ENCODE peak calls at places on chromosome 4, in seven cellular contexts. One of them, this sample, is unnamed.
A peak's percentile ranks its signal among the peaks of the same experiment; 100 is the strongest.

GRCh38 chr4:82706349-82707000 is 92.1 kb downstream of the SCD5 start:
- DNase-seq in EL: no peak
- DNase-seq in NCI-H2171 treated with DMSO at 0.1 percent for 48 hours: no peak
- DNase-seq in body of pancreas: peak; percentile 70
- DNase-seq in NCI-H345: no peak
- DNase-seq in fibroblast of the conjunctiva: no peak
- DNase-seq in upper lobe of right lung: no peak
- DNase-seq in this sample: no peak

GRCh38 chr4:13539721-13540445 is 4.4 kb downstream of the NKX3-2 start:
- DNase-seq in EL: no peak
- DNase-seq in NCI-H2171 treated with DMSO at 0.1 percent for 48 hours: no peak
- DNase-seq in body of pancreas: no peak
- DNase-seq in NCI-H345: no peak
- DNase-seq in fibroblast of the conjunctiva: no peak
- DNase-seq in upper lobe of right lung: no peak
- DNase-seq in this sample: no peak

GRCh38 chr4:23373269-23373668 is 516.6 kb downstream of the PPARGC1A start:
- DNase-seq in EL: no peak
- DNase-seq in NCI-H2171 treated with DMSO at 0.1 percent for 48 hours: no peak
- DNase-seq in body of pancreas: peak; percentile 72
- DNase-seq in NCI-H345: peak; percentile 15
- DNase-seq in fibroblast of the conjunctiva: no peak
- DNase-seq in upper lobe of right lung: peak; percentile 69
- DNase-seq in this sample: peak; percentile 43

GRCh38 chr4:109990307-109991257 is 77.9 kb downstream of the EGF start:
- DNase-seq in EL: no peak
- DNase-seq in NCI-H2171 treated with DMSO at 0.1 percent for 48 hours: no peak
- DNase-seq in body of pancreas: no peak
- DNase-seq in NCI-H345: no peak
- DNase-seq in fibroblast of the conjunctiva: no peak
- DNase-seq in upper lobe of right lung: no peak
- DNase-seq in this sample: no peak

GRCh38 chr4:172411180-172411579 is 598.0 kb downstream of the GALNTL6 start:
- DNase-seq in EL: no peak
- DNase-seq in NCI-H2171 treated with DMSO at 0.1 percent for 48 hours: no peak
- DNase-seq in body of pancreas: no peak
- DNase-seq in NCI-H345: no peak
- DNase-seq in fibroblast of the conjunctiva: no peak
- DNase-seq in upper lobe of right lung: no peak
- DNase-seq in this sample: no peak

GRCh38 chr4:74793757-74794340 is 474 bp downstream of the BTC start:
- DNase-seq in EL: peak; percentile 25
- DNase-seq in NCI-H2171 treated with DMSO at 0.1 percent for 48 hours: peak; percentile 53
- DNase-seq in body of pancreas: peak; percentile 89
- DNase-seq in NCI-H345: peak; percentile 67
- DNase-seq in fibroblast of the conjunctiva: peak; percentile 6
- DNase-seq in upper lobe of right lung: peak; percentile 90
- DNase-seq in this sample: peak; percentile 37

GRCh38 chr4:45284400-45285085 is 558.2 kb upstream of the GNPDA2 start:
- DNase-seq in EL: no peak
- DNase-seq in NCI-H2171 treated with DMSO at 0.1 percent for 48 hours: no peak
- DNase-seq in body of pancreas: no peak
- DNase-seq in NCI-H345: no peak
- DNase-seq in fibroblast of the conjunctiva: no peak
- DNase-seq in upper lobe of right lung: peak; percentile 47
- DNase-seq in this sample: no peak

GRCh38 chr4:172514011-172514410 is 654.6 kb upstream of the GALNT7 start:
- DNase-seq in EL: no peak
- DNase-seq in NCI-H2171 treated with DMSO at 0.1 percent for 48 hours: peak; percentile 33
- DNase-seq in body of pancreas: no peak
- DNase-seq in NCI-H345: no peak
- DNase-seq in fibroblast of the conjunctiva: no peak
- DNase-seq in upper lobe of right lung: no peak
- DNase-seq in this sample: no peak

GRCh38 chr4:171644430-171645057 is 168.7 kb upstream of the GALNTL6 start:
- DNase-seq in EL: no peak
- DNase-seq in NCI-H2171 treated with DMSO at 0.1 percent for 48 hours: no peak
- DNase-seq in body of pancreas: no peak
- DNase-seq in NCI-H345: no peak
- DNase-seq in fibroblast of the conjunctiva: no peak
- DNase-seq in upper lobe of right lung: no peak
- DNase-seq in this sample: no peak

GRCh38 chr4:76736434-76736833 is 161.5 kb downstream of the SOWAHB start:
- DNase-seq in EL: no peak
- DNase-seq in NCI-H2171 treated with DMSO at 0.1 percent for 48 hours: no peak
- DNase-seq in body of pancreas: no peak
- DNase-seq in NCI-H345: no peak
- DNase-seq in fibroblast of the conjunctiva: no peak
- DNase-seq in upper lobe of right lung: no peak
- DNase-seq in this sample: no peak

GRCh38 chr4:15066140-15066539 is 63.9 kb downstream of the CPEB2 start:
- DNase-seq in EL: no peak
- DNase-seq in NCI-H2171 treated with DMSO at 0.1 percent for 48 hours: no peak
- DNase-seq in body of pancreas: no peak
- DNase-seq in NCI-H345: no peak
- DNase-seq in fibroblast of the conjunctiva: no peak
- DNase-seq in upper lobe of right lung: no peak
- DNase-seq in this sample: no peak

GRCh38 chr4:115711575-115711974 is 598.2 kb upstream of the NDST4 start:
- DNase-seq in EL: no peak
- DNase-seq in NCI-H2171 treated with DMSO at 0.1 percent for 48 hours: no peak
- DNase-seq in body of pancreas: no peak
- DNase-seq in NCI-H345: no peak
- DNase-seq in fibroblast of the conjunctiva: no peak
- DNase-seq in upper lobe of right lung: no peak
- DNase-seq in this sample: no peak

GRCh38 chr4:101500742-101501141 is 153.4 kb upstream of the PPP3CA start:
- DNase-seq in EL: no peak
- DNase-seq in NCI-H2171 treated with DMSO at 0.1 percent for 48 hours: no peak
- DNase-seq in body of pancreas: no peak
- DNase-seq in NCI-H345: no peak
- DNase-seq in fibroblast of the conjunctiva: no peak
- DNase-seq in upper lobe of right lung: no peak
- DNase-seq in this sample: no peak

GRCh38 chr4:111334356-111334755 is 711.5 kb upstream of the PITX2 start:
- DNase-seq in EL: no peak
- DNase-seq in NCI-H2171 treated with DMSO at 0.1 percent for 48 hours: no peak
- DNase-seq in body of pancreas: no peak
- DNase-seq in NCI-H345: no peak
- DNase-seq in fibroblast of the conjunctiva: no peak
- DNase-seq in upper lobe of right lung: no peak
- DNase-seq in this sample: no peak

GRCh38 chr4:84985952-84986351 is 19.5 kb upstream of the WDFY3 start:
- DNase-seq in EL: peak; percentile 87
- DNase-seq in NCI-H2171 treated with DMSO at 0.1 percent for 48 hours: no peak
- DNase-seq in body of pancreas: no peak
- DNase-seq in NCI-H345: no peak
- DNase-seq in fibroblast of the conjunctiva: no peak
- DNase-seq in upper lobe of right lung: no peak
- DNase-seq in this sample: peak; percentile 25

GRCh38 chr4:155964016-155964891 is 10.6 kb upstream of the CTSO start:
- DNase-seq in EL: no peak
- DNase-seq in NCI-H2171 treated with DMSO at 0.1 percent for 48 hours: no peak
- DNase-seq in body of pancreas: no peak
- DNase-seq in NCI-H345: no peak
- DNase-seq in fibroblast of the conjunctiva: no peak
- DNase-seq in upper lobe of right lung: no peak
- DNase-seq in this sample: no peak

GRCh38 chr4:88771883-88772450 is 74.3 kb upstream of the NAP1L5 start:
- DNase-seq in EL: no peak
- DNase-seq in NCI-H2171 treated with DMSO at 0.1 percent for 48 hours: no peak
- DNase-seq in body of pancreas: no peak
- DNase-seq in NCI-H345: no peak
- DNase-seq in fibroblast of the conjunctiva: no peak
- DNase-seq in upper lobe of right lung: no peak
- DNase-seq in this sample: no peak

This sample was measured in A549.